ENCODE peak calls at places on chromosome 1, in ten cellular contexts. J, X, K, E, H, B, F, S, Z and A are unnamed samples.

GRCh38 chr1:228735871-228736586 is 750 bp downstream of the RHOU start:
- DNase-seq in J (peak; percentile 19), X (peak; percentile 48), K (peak; percentile 7), E (peak; percentile 72), H (peak; percentile 58), B (peak; percentile 49), F (peak; percentile 5), S (peak; percentile 66), Z (no peak), A (peak; percentile 50)

GRCh38 chr1:84668185-84668584 is 22.1 kb downstream of the SSX2IP start:
- DNase-seq in J (peak; percentile 27), X (no peak), K (peak; percentile 20), E (no peak), H (peak; percentile 6), B (no peak), F (no peak), S (no peak), Z (no peak), A (no peak)

GRCh38 chr1:167839009-167839408 is 74.9 kb downstream of the ADCY10 start:
- DNase-seq in J (peak; percentile 72), X (no peak), K (peak; percentile 62), E (no peak), H (no peak), B (no peak), F (no peak), S (no peak), Z (no peak), A (no peak)

GRCh38 chr1:212557739-212558664 is 50.6 kb upstream of the ATF3 start:
- DNase-seq in J (peak; percentile 9), X (no peak), K (peak; percentile 53), E (peak; percentile 74), H (peak; percentile 55), B (peak; percentile 46), F (peak; percentile 64), S (peak; percentile 82), Z (no peak), A (peak; percentile 44)

GRCh38 chr1:96362623-96363022 is 359.0 kb upstream of the PTBP2 start:
- DNase-seq in J (peak; percentile 98), X (peak; percentile 47), K (peak; percentile 97), E (no peak), H (no peak), B (no peak), F (peak; percentile 90), S (no peak), Z (peak; percentile 97), A (peak; percentile 98)

GRCh38 chr1:39727221-39727931 is 11.3 kb upstream of the PPIE start:
- DNase-seq in J (peak; percentile 15), X (no peak), K (no peak), E (no peak), H (no peak), B (no peak), F (no peak), S (no peak), Z (no peak), A (no peak)

GRCh38 chr1:7576946-7577657 is 194.0 kb upstream of the VAMP3 start:
- DNase-seq in J (no peak), X (peak; percentile 12), K (peak; percentile 18), E (no peak), H (peak; percentile 27), B (no peak), F (peak; percentile 39), S (peak; percentile 10), Z (no peak), A (peak; percentile 51)

GRCh38 chr1:53137729-53138128 is 4.7 kb downstream of the SLC1A7 start:
- DNase-seq in J (peak; percentile 32), X (no peak), K (no peak), E (no peak), H (no peak), B (no peak), F (no peak), S (no peak), Z (no peak), A (no peak)

GRCh38 chr1:22773981-22774471 is 63.4 kb downstream of the EPHB2 start:
- DNase-seq in J (peak; percentile 40), X (no peak), K (no peak), E (peak; percentile 64), H (no peak), B (peak; percentile 33), F (no peak), S (peak; percentile 69), Z (no peak), A (peak; percentile 23)

GRCh38 chr1:221366495-221367095 is 375.3 kb downstream of the DUSP10 start:
- DNase-seq in J (no peak), X (no peak), K (no peak), E (no peak), H (peak; percentile 28), B (no peak), F (no peak), S (no peak), Z (no peak), A (no peak)

GRCh38 chr1:111475706-111476105 is 1.9 kb downstream of the C1orf162 start:
- DNase-seq in J (no peak), X (no peak), K (no peak), E (no peak), H (no peak), B (no peak), F (no peak), S (no peak), Z (no peak), A (no peak)

GRCh38 chr1:78045850-78046778 is at the start of gene GIPC2:
- DNase-seq in J (peak; percentile 40), X (no peak), K (peak; percentile 42), E (peak; percentile 75), H (peak; percentile 65), B (no peak), F (no peak), S (peak; percentile 76), Z (no peak), A (peak; percentile 39)

GRCh38 chr1:223089250-223089649 is 53.8 kb downstream of the TLR5 start:
- DNase-seq in J (no peak), X (no peak), K (no peak), E (no peak), H (no peak), B (no peak), F (no peak), S (no peak), Z (no peak), A (no peak)

GRCh38 chr1:47779613-47780012 is 217.6 kb downstream of the TRABD2B start:
- DNase-seq in J (no peak), X (no peak), K (no peak), E (no peak), H (no peak), B (no peak), F (no peak), S (no peak), Z (no peak), A (no peak)

GRCh38 chr1:178189814-178190213 is 95.9 kb downstream of the RASAL2 start:
- DNase-seq in J (peak; percentile 57), X (peak; percentile 16), K (peak; percentile 44), E (no peak), H (peak; percentile 66), B (no peak), F (peak; percentile 15), S (no peak), Z (no peak), A (peak; percentile 56)

GRCh38 chr1:228285661-228286504 is 78.0 kb downstream of the OBSCN start:
- DNase-seq in J (no peak), X (no peak), K (no peak), E (no peak), H (no peak), B (no peak), F (no peak), S (no peak), Z (no peak), A (no peak)

DNA sequence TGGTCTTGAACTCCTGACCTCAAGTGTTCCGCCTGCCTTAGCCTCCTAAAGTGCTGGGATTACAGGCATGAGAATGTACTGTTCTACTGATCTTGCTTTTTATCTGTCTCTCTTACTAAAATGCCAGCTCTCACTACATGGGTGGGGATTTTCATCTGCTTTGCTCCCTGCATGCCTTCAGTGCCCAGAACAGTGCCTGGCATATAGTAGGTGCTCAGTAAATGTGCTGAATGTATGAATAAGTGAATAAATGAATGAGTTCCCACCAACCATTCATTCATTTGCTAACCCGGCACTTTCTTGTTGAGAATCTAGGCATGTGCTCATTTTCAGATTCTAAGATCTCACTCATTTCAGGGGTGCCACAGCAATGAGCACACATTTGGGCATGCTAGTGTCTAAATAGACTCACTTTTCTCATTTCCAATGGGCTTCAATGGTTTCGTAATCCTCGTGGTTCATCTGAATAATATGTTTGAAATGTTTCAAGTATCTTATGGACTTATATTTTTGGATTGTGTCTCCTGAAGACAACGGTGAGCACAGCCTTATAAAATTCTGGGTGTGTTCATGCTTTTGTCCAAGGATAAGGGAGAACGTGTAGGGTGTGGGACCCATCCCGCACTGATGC is 7.6 kb downstream of the DHRS3 start:
- DNase-seq in J (peak; percentile 82), X (no peak), K (peak; percentile 52), E (no peak), H (no peak), B (no peak), F (peak; percentile 20), S (no peak), Z (peak; percentile 52), A (no peak)
- TF ChIP-seq CTCF in J (no peak), X (no peak), K (no peak), E (no peak), H (no peak), B (no peak), F (no peak), S (no peak), Z (no peak), A (no peak)

GRCh38 chr1:117671781-117672501 is 66.1 kb downstream of the TENT5C start:
- DNase-seq in J (peak; percentile 34), X (no peak), K (no peak), E (peak; percentile 69), H (peak; percentile 66), B (no peak), F (no peak), S (no peak), Z (no peak), A (peak; percentile 46)
- TF ChIP-seq CTCF in J (peak; percentile 22), X (no peak), K (no peak), E (no peak), H (peak; percentile 45), B (no peak), F (no peak), S (no peak), Z (peak; percentile 35), A (peak; percentile 41)

GRCh38 chr1:230292739-230293720 is 133.1 kb downstream of the PGBD5 start:
- DNase-seq in J (no peak), X (no peak), K (peak; percentile 47), E (no peak), H (peak; percentile 36), B (no peak), F (no peak), S (no peak), Z (no peak), A (no peak)
- TF ChIP-seq CTCF in J (no peak), X (no peak), K (peak; percentile 18), E (no peak), H (no peak), B (no peak), F (no peak), S (no peak), Z (no peak), A (no peak)

DNA sequence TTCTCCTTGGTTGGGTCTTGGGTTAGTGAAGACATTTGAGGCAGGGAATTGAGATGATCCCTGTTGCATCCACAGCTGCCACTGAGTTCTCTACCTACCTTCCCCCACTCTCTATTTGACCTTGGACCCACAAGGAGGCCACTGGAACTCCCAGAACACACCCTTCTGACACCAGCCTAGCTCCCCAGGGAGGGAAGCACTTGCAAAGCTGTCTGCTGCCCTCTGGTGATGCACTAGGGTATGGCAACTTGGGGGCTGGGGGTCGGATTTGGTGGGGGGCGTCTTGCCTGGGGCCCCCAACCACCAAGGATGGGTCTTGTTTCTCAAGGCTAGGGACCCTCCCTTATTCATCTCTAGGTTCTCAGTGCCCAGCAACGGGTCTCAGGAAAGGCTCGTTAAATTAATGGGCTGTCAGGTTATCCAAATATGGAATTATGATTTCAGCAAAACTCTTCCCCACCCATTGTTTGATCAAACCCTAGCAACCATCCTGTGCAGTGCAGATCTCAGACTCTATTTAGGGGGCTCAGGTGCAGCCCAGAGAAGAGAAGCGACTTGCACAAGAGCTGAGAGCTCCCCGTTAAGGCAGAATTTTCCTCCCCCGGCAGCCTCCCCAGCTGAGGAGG is 177.8 kb upstream of the KLHDC7A start:
- DNase-seq in J (no peak), X (no peak), K (no peak), E (peak; percentile 35), H (peak; percentile 39), B (no peak), F (no peak), S (no peak), Z (no peak), A (no peak)
- TF ChIP-seq CTCF in J (peak; percentile 13), X (peak; percentile 36), K (no peak), E (peak; percentile 46), H (peak; percentile 72), B (peak; percentile 27), F (peak; percentile 18), S (no peak), Z (no peak), A (peak; percentile 21)